ENCODE peak calls at places on chromosome 19, in four cellular contexts. U is BJ, H is thoracic aorta, Y is heart right ventricle. B is an unnamed sample.

GRCh38 chr19:8673281-8673891 is 25.2 kb downstream of the ACTL9 start:
- DNase-seq in U (no peak), H (no peak), Y (no peak), B (no peak)

GRCh38 chr19:39645800-39646411 is 9.8 kb upstream of the LGALS16 start:
- DNase-seq in U (no peak), H (no peak), Y (no peak), B (peak; percentile 9)

GRCh38 chr19:30077851-30078355 is 135.9 kb downstream of the URI1 start:
- DNase-seq in U (no peak), H (no peak), Y (no peak), B (no peak)

GRCh38 chr19:2037676-2038255 is 13.3 kb downstream of the MKNK2 start:
- DNase-seq in U (no peak), H (no peak), Y (no peak), B (no peak)

GRCh38 chr19:41265376-41266153 is 1.4 kb downstream of the HNRNPUL1 start:
- DNase-seq in U (no peak), H (no peak), Y (no peak), B (no peak)

GRCh38 chr19:39131255-39131755 is 5.7 kb downstream of the PAK4 start:
- DNase-seq in U (no peak), H (no peak), Y (peak; percentile 75), B (no peak)

GRCh38 chr19:55253842-55254624 is 4.8 kb downstream of the PPP6R1 start:
- DNase-seq in U (no peak), H (no peak), Y (no peak), B (no peak)

GRCh38 chr19:47445527-47445926 is 26.2 kb downstream of the SLC8A2 start:
- DNase-seq in U (no peak), H (no peak), Y (no peak), B (no peak)

GRCh38 chr19:10858204-10858828 is 10.1 kb downstream of the C19orf38 start:
- DNase-seq in U (no peak), H (no peak), Y (no peak), B (no peak)

GRCh38 chr19:5141278-5141925 is 172.5 kb downstream of the KDM4B start:
- DNase-seq in U (no peak), H (no peak), Y (peak; percentile 8), B (no peak)

GRCh38 chr19:41226874-41227390 is 7.9 kb downstream of the AXL start:
- DNase-seq in U (no peak), H (no peak), Y (no peak), B (no peak)

GRCh38 chr19:6667114-6667627 is 2.8 kb downstream of the TNFSF14 start:
- DNase-seq in U (no peak), H (no peak), Y (no peak), B (no peak)

DNA sequence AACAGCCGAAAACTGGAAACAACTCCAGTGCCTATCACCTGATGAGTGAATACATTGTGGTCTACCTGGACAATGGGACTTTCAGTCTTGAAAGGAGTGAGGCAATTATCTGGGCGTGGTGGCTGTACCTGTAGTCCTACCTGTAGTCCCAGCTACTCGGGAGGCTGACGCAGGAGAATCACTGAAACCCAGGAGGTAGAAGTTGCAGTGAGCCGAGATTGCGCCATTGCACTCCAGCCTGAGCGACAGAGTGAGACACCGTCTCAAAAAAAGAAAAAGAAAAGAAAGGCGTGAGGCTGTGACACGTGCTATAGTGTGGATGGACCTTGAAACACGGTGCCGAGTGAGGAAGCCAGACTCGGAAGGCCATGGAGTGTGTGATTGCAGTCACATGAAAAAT is 4.1 kb upstream of the NTN5 start:
- DNase-seq in U (no peak), H (no peak), Y (no peak), B (no peak)
- TF ChIP-seq CTCF in U (no peak), H (no peak), Y (no peak), B (no peak)

GRCh38 chr19:35090160-35090794 is 25.3 kb upstream of the FXYD3 start:
- DNase-seq in U (no peak), H (no peak), Y (no peak), B (peak; percentile 45)

GRCh38 chr19:35086455-35086854 is 29.2 kb upstream of the FXYD3 start:
- DNase-seq in U (no peak), H (no peak), Y (no peak), B (no peak)

GRCh38 chr19:35089554-35089953 is 26.1 kb upstream of the FXYD3 start:
- DNase-seq in U (no peak), H (no peak), Y (no peak), B (no peak)

GRCh38 chr19:35087393-35087792 is 28.2 kb upstream of the FXYD3 start:
- DNase-seq in U (no peak), H (no peak), Y (no peak), B (no peak)

GRCh38 chr19:35088514-35088913 is 27.1 kb upstream of the FXYD3 start:
- DNase-seq in U (peak; percentile 41), H (no peak), Y (no peak), B (peak; percentile 87)
- TF ChIP-seq CTCF in U (no peak), H (no peak), Y (no peak), B (peak; percentile 22)

GRCh38 chr19:843836-844299 is 3.1 kb downstream of the PRTN3 start:
- DNase-seq in U (no peak), H (no peak), Y (peak; percentile 36), B (no peak)

GRCh38 chr19:840519-841206 is at the start of gene PRTN3:
- DNase-seq in U (no peak), H (no peak), Y (no peak), B (no peak)

GRCh38 chr19:845707-846481 is 5.1 kb downstream of the PRTN3 start:
- DNase-seq in U (no peak), H (no peak), Y (no peak), B (no peak)

GRCh38 chr19:844300-844971 is 3.6 kb downstream of the PRTN3 start:
- DNase-seq in U (no peak), H (no peak), Y (no peak), B (no peak)

GRCh38 chr19:843180-843835 is 2.5 kb downstream of the PRTN3 start:
- DNase-seq in U (no peak), H (no peak), Y (peak; percentile 51), B (no peak)
- TF ChIP-seq CTCF in U (no peak), H (no peak), Y (no peak), B (peak; percentile 8)

GRCh38 chr19:52211203-52211602 is 21.4 kb downstream of the PPP2R1A start:
- DNase-seq in U (no peak), H (no peak), Y (no peak), B (no peak)

GRCh38 chr19:52216401-52216800 is 26.5 kb downstream of the PPP2R1A start:
- DNase-seq in U (no peak), H (no peak), Y (no peak), B (no peak)

GRCh38 chr19:52211926-52212571 is 22.2 kb downstream of the PPP2R1A start:
- DNase-seq in U (no peak), H (no peak), Y (no peak), B (no peak)

GRCh38 chr19:52214241-52214640 is 24.4 kb downstream of the PPP2R1A start:
- DNase-seq in U (no peak), H (no peak), Y (no peak), B (peak; percentile 17)

GRCh38 chr19:52212572-52213255 is 22.9 kb downstream of the PPP2R1A start:
- DNase-seq in U (no peak), H (no peak), Y (no peak), B (no peak)
- TF ChIP-seq CTCF in U (no peak), H (no peak), Y (no peak), B (no peak)

DNA sequence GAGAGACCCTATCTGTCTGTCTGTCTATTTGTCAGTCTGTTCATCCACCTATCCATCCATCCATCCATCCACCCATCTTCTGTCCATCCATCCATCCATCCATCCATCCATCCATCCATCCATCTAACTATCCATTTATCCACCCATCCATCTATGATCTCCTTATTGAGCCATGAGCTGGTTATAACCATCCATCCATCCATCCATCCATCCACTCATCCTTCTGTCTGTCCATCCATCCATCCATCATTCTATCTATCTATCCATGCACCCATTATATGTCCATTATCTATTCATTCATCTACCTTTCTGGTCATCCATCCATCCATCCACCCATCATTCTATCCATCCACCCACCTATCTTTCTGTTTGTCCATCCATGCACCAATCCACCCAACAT is 44.6 kb downstream of the NWD1 start:
- DNase-seq in U (no peak), H (no peak), Y (no peak), B (no peak)
- TF ChIP-seq CTCF in U (no peak), H (no peak), Y (no peak), B (no peak)

GRCh38 chr19:14678199-14678598 is 3.6 kb upstream of the ADGRE3 start:
- DNase-seq in U (no peak), H (no peak), Y (no peak), B (no peak)
- TF ChIP-seq CTCF in U (no peak), H (no peak), Y (no peak), B (no peak)

GRCh38 chr19:9849786-9850185 is 14.7 kb downstream of the PIN1 start:
- DNase-seq in U (no peak), H (no peak), Y (no peak), B (no peak)

GRCh38 chr19:9847087-9847671 is 12.1 kb downstream of the PIN1 start:
- DNase-seq in U (peak; percentile 66), H (peak; percentile 41), Y (no peak), B (peak; percentile 95)

GRCh38 chr19:9850235-9850959 is 15.3 kb downstream of the PIN1 start:
- DNase-seq in U (no peak), H (no peak), Y (no peak), B (no peak)

GRCh38 chr19:9848761-9849160 is 13.6 kb downstream of the PIN1 start:
- DNase-seq in U (no peak), H (no peak), Y (no peak), B (no peak)

GRCh38 chr19:9848060-9848459 is 12.9 kb downstream of the PIN1 start:
- DNase-seq in U (no peak), H (no peak), Y (no peak), B (no peak)
- TF ChIP-seq CTCF in U (peak; percentile 39), H (no peak), Y (peak; percentile 48), B (peak; percentile 71)

DNA sequence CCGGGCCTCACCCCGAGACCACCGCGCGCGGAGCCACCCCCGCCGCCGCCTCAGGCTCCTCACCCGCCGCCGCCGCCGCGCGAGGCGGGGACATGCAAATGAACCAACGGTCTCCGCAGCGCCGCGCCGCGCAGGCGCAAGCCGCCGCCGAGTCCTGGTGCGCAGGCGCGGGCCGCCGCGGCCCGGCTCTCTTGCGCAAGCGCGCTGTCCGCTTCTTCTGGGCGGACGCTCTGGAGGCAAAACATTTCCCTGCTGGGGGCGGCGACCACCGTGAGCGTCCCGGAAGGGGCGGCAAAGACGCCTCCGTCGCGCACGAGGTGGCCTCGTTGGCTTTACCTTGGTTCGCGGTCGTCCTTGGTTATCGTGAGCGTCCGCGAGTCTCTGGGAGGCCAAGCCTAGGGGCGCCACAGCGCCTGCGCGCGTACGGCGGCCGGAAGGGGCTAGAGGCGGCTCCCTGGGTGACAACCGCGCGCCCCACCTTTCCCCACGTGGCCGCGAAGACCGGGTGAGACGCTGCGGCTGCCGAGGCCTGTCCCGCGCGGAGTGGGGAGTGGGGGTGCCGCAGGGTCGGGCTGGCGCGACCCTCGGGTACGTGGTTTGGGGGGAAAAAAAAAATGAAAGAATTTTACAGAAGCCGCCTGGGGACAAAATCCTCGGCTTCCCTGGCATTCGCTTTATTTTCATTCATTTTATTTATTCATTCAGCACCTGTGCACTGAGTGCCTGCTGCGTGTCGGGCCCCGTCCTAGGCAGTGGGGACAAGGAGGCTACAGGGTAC is at the start of the genes ARMC6 and SUGP2:
- DNase-seq in U (peak; percentile 56), H (peak; percentile 31), Y (peak; percentile 87), B (peak; percentile 75)
- TF ChIP-seq CTCF in U (no peak), H (no peak), Y (peak; percentile 23), B (peak; percentile 41)

GRCh38 chr19:20359933-20360720 is 193.1 kb downstream of the ZNF486 start:
- DNase-seq in U (no peak), H (no peak), Y (no peak), B (no peak)
- TF ChIP-seq CTCF in U (no peak), H (no peak), Y (peak; percentile 48), B (no peak)

B was measured in HFFc6.